ENCODE peak calls at places on chromosomes 6 and 20, in seven cellular contexts. E is neural progenitor cell; B is KBM-7; I is HCEC 1CT; T is H7; X is CD8-positive, alpha-beta memory T cell; N is HEK293T. D is an unnamed sample.

GRCh38 chr6:40933864-40934263 is 105.2 kb downstream of the UNC5CL start:
- DNase-seq in E (no peak), B (no peak), I (no peak), T (no peak), X (no peak), N (no peak), D (no peak)

GRCh38 chr6:124495316-124496176 is 466.7 kb upstream of the RNF217 start:
- DNase-seq in E (no peak), B (no peak), I (no peak), T (no peak), X (no peak), N (no peak), D (no peak)

GRCh38 chr6:156918647-156919046 is 141.5 kb downstream of the ARID1B start:
- DNase-seq in E (no peak), B (no peak), I (no peak), T (no peak), X (no peak), N (no peak), D (no peak)

GRCh38 chr6:6006428-6007310 is at the start of gene NRN1:
- DNase-seq in E (peak), B (peak), I (no peak), T (peak), X (no peak), N (peak), D (peak)

GRCh38 chr6:215335-216034 is 76.8 kb upstream of the DUSP22 start:
- DNase-seq in E (no peak), B (no peak), I (peak), T (no peak), X (peak), N (no peak), D (peak)

GRCh38 chr6:7542065-7542877 is 800 bp downstream of the DSP start:
- DNase-seq in E (peak), B (peak), I (no peak), T (peak), X (no peak), N (peak), D (peak)

GRCh38 chr6:33095681-33096080 is 19.9 kb downstream of the HLA-DPB1 start:
- DNase-seq in E (no peak), B (no peak), I (no peak), T (no peak), X (no peak), N (no peak), D (no peak)

GRCh38 chr6:149337330-149337729 is 19.8 kb downstream of the TAB2 start:
- DNase-seq in E (no peak), B (no peak), I (no peak), T (no peak), X (no peak), N (no peak), D (no peak)

GRCh38 chr6:149164199-149164745 is 153.2 kb upstream of the TAB2 start:
- DNase-seq in E (no peak), B (no peak), I (no peak), T (no peak), X (no peak), N (no peak), D (no peak)

GRCh38 chr6:166466178-166467122 is 83.7 kb upstream of the MPC1 start:
- DNase-seq in E (no peak), B (no peak), I (peak), T (no peak), X (no peak), N (no peak), D (no peak)

GRCh38 chr20:32036252-32036651 is 15.8 kb upstream of the HCK start:
- DNase-seq in E (no peak), B (no peak), I (no peak), T (no peak), X (no peak), N (no peak), D (no peak)

GRCh38 chr6:161257778-161258457 is 15.9 kb downstream of the AGPAT4 start:
- DNase-seq in E (no peak), B (peak), I (peak), T (no peak), X (no peak), N (no peak), D (no peak)

GRCh38 chr6:151374024-151374423 is 17.3 kb downstream of the ZBTB2 start:
- DNase-seq in E (no peak), B (peak), I (no peak), T (peak), X (no peak), N (no peak), D (no peak)

GRCh38 chr20:25676164-25676809 is 20.4 kb downstream of the ZNF337 start:
- DNase-seq in E (no peak), B (no peak), I (peak), T (no peak), X (no peak), N (no peak), D (no peak)

GRCh38 chr6:113697642-113698410 is 159.3 kb upstream of the MARCKS start:
- DNase-seq in E (no peak), B (peak), I (peak), T (no peak), X (no peak), N (no peak), D (no peak)

GRCh38 chr20:4138056-4138455 is 122.7 kb upstream of the RNF24 start:
- DNase-seq in E (no peak), B (no peak), I (no peak), T (no peak), X (no peak), N (no peak), D (no peak)

GRCh38 chr20:38217791-38218565 is 42.6 kb downstream of the KIAA1755 start:
- DNase-seq in E (peak), B (no peak), I (peak), T (peak), X (no peak), N (no peak), D (no peak)

GRCh38 chr6:74404366-74404765 is 708.4 kb downstream of the CD109 start:
- DNase-seq in E (no peak), B (no peak), I (no peak), T (no peak), X (no peak), N (no peak), D (no peak)

GRCh38 chr6:56091159-56091869 is 156.1 kb downstream of the COL21A1 start:
- DNase-seq in E (no peak), B (peak), I (peak), T (no peak), X (no peak), N (no peak), D (no peak)

GRCh38 chr6:116359835-116360234 is 10.9 kb upstream of the DSE start:
- DNase-seq in E (no peak), B (no peak), I (no peak), T (no peak), X (no peak), N (no peak), D (no peak)